ENCODE peak calls at places on chromosomes 5 and 9, in six cellular contexts. G is heart right ventricle, L is AG04450, W is tibial nerve, A is fibroblast of mammary gland, V is mucosa of descending colon. B is an unnamed sample.

GRCh38 chr9:33166263-33167083 is 663 bp downstream of the B4GALT1 start:
- DNase-seq in L (no peak), G (peak; percentile 70), V (peak; percentile 64), W (peak; percentile 28), A (peak; percentile 45), B (no peak)

GRCh38 chr9:135898634-135899407 is 8.5 kb downstream of the CAMSAP1 start:
- DNase-seq in W (no peak), V (no peak), G (no peak), L (peak; percentile 64), A (peak; percentile 96), B (peak; percentile 49)

GRCh38 chr9:113656771-113657670 is 193.5 kb downstream of the RGS3 start:
- DNase-seq in L (no peak), G (no peak), W (no peak), V (no peak), A (no peak), B (no peak)

GRCh38 chr5:58759745-58760144 is 176.9 kb downstream of the RAB3C start:
- DNase-seq in W (no peak), G (no peak), V (no peak), L (no peak), A (peak; percentile 14), B (no peak)

GRCh38 chr9:71285191-71285656 is 163.8 kb upstream of the TRPM3 start:
- DNase-seq in W (peak; percentile 83), A (peak; percentile 69), L (peak; percentile 33), G (no peak), V (no peak), B (peak; percentile 47)

GRCh38 chr9:114235113-114235589 is 79.8 kb downstream of the COL27A1 start:
- DNase-seq in W (no peak), A (no peak), L (no peak), G (no peak), V (no peak), B (no peak)

GRCh38 chr5:88743231-88743879 is 139.6 kb downstream of the MEF2C start:
- DNase-seq in A (peak; percentile 38), G (no peak), W (no peak), V (no peak), L (no peak), B (no peak)

GRCh38 chr5:160935776-160936175 is 83.8 kb upstream of the ATP10B start:
- DNase-seq in L (no peak), G (no peak), A (no peak), V (no peak), W (no peak), B (no peak)

GRCh38 chr5:178162481-178162880 is 8.8 kb upstream of the NHP2 start:
- DNase-seq in W (no peak), G (no peak), L (no peak), A (no peak), V (no peak), B (no peak)

GRCh38 chr5:133789428-133789827 is 177.1 kb upstream of the FSTL4 start:
- DNase-seq in W (no peak), L (no peak), G (no peak), A (no peak), V (no peak), B (no peak)

GRCh38 chr5:161397448-161397847 is 149.1 kb downstream of the GABRB2 start:
- DNase-seq in W (no peak), V (no peak), G (no peak), L (no peak), A (no peak), B (no peak)

GRCh38 chr9:136599811-136600660 is 54.2 kb upstream of the NOTCH1 start:
- DNase-seq in V (no peak), L (no peak), W (no peak), G (no peak), A (no peak), B (no peak)

GRCh38 chr9:77883846-77884771 is 147.5 kb downstream of the GNAQ start:
- DNase-seq in G (no peak), V (no peak), A (peak; percentile 31), W (no peak), L (no peak), B (peak; percentile 29)

GRCh38 chr5:157026789-157027424 is 32.0 kb downstream of the HAVCR1 start:
- DNase-seq in G (no peak), L (no peak), W (no peak), A (peak; percentile 2), V (no peak), B (no peak)

GRCh38 chr5:140381351-140381750 is 20.3 kb upstream of the ANKHD1 start:
- DNase-seq in G (no peak), L (no peak), A (no peak), W (no peak), V (no peak), B (no peak)

GRCh38 chr5:165360366-165361142 is 1855.1 kb downstream of the MAT2B start:
- DNase-seq in A (no peak), V (no peak), L (no peak), W (no peak), G (no peak), B (no peak)

GRCh38 chr5:165361143-165361542 is 1855.7 kb downstream of the MAT2B start:
- DNase-seq in V (no peak), A (no peak), L (no peak), G (no peak), W (no peak), B (no peak)
- TF ChIP-seq CTCF in V (no peak), A (no peak), L (no peak), G (no peak), W (no peak), B (no peak)

DNA sequence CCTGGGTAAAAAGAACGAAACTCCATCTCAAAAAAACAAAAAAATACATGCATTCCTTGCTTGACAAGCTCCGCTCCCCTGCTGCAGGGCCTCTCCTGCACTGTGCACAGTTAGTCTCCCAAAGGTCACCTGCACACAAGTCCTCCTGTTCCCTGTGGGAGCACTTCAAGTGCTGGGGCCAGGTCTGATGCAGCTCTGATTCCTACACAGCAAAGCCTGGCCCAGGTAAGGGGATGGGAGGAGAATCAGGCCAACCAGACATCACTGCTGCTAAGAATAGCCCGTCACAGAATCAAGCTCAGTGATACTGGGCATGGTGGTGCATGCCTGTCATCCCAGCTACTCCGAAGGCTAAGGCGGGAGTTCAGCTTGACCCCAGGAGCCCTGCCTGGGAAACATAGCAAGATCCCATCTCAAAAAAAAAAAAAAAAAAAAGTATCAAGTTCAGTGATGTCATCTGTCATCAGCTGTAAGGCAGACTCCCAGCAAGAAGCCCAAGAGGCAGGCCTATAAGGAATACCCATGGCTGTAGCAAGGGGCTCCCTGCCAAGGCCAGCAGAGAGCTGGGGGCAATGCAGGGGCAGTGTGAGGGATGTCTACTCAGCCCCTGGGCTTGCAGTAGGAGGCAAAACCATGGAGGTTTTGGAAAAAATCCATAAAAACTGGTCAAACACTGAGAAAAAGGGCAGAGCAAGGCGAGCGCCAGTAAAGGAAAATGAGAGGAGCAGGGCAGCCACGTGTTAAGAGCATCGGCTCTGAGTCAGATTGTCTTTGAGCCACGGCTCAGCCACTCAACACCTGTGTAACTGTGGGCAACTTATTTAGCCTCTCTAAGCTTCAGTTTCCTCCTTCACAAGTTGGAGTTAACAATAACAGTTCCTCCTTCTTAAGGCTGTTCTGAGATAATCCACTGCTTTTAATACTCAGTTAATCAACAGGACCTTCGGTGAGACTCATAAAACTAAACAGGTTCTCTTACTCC is 3.2 kb downstream of the TPM2 start:
- DNase-seq in A (peak; percentile 79), G (no peak), V (no peak), W (no peak), L (no peak), B (no peak)
- H3K4me3 ChIP-seq in A (peak overlapping the region; percentile 96), G (peak overlapping the region; percentile 61), V (no peak overlapping the region), W (no peak overlapping the region), L (peak overlapping the region; percentile 98), B (peak overlapping the region; percentile 85)

GRCh38 chr9:105188746-105189145 is 55.7 kb upstream of the SLC44A1 start:
- DNase-seq in A (no peak), L (no peak), G (no peak), V (no peak), W (no peak), B (no peak)
- TF ChIP-seq CTCF in A (no peak), L (no peak), G (no peak), V (no peak), W (no peak), B (no peak)

DNA sequence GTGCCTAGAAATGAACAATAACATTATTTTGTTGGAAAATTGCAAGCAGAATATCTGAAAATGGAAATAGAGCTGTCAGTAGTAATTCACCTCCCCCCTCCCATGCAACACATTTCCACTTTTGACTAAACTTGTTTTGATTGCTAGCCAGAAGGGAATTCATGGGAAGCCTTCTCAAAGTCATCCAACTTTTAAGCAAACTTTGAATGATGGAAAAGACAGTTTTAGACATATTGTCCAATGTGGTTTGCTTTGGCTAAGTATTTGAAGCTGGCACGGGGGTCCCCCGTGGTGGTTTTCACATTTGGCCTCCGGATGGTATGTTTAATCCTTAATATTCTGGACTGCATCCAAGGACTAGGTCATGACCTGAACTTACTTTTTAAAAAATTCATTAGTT is 7.5 kb downstream of the NR2F1 start:
- DNase-seq in L (no peak), V (no peak), A (no peak), G (no peak), W (no peak), B (no peak)
- H3K4me3 ChIP-seq in L (peak overlapping the region; percentile 92), V (no peak overlapping the region), A (peak overlapping the region; percentile 13), G (no peak overlapping the region), W (no peak overlapping the region), B (peak overlapping the region; percentile 98)

DNA sequence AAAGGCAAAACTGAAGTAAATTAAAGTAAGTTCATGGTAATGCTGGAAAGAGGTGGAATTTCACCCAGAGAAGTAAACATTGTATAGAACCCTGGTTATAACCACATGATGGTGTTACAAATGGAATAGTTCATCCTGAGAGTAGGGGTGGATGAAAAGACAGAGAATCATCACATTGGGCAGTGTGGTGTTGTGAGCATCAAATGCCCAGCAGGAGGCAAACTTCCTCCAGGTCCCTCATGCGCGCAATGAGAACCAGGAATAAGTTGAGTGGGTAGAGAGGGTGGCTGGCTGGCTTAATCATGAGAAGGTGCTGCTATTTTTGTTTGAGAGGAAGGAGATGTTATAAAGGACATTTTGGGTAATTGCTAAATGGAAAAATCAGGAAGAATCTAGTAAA is 163.3 kb upstream of the HMHB1 start:
- DNase-seq in G (no peak), W (no peak), V (no peak), L (no peak), A (no peak), B (no peak)
- TF ChIP-seq CTCF in G (no peak), W (no peak), V (no peak), L (peak; percentile 16), A (peak; percentile 22), B (no peak)

GRCh38 chr9:75378926-75379325 is 290.6 kb downstream of the OSTF1 start:
- DNase-seq in W (no peak), L (no peak), V (no peak), A (no peak), G (no peak), B (no peak)

GRCh38 chr9:75376855-75377254 is 288.5 kb downstream of the OSTF1 start:
- DNase-seq in W (no peak), V (no peak), L (no peak), A (no peak), G (no peak), B (no peak)

GRCh38 chr9:75385236-75385635 is 296.9 kb downstream of the OSTF1 start:
- DNase-seq in W (no peak), V (no peak), A (no peak), L (no peak), G (no peak), B (no peak)

GRCh38 chr9:75378036-75378435 is 289.7 kb downstream of the OSTF1 start:
- DNase-seq in L (no peak), W (peak; percentile 37), V (peak; percentile 19), A (peak; percentile 11), G (peak; percentile 55), B (no peak)

GRCh38 chr9:75382126-75382525 is 293.8 kb downstream of the OSTF1 start:
- DNase-seq in G (no peak), L (no peak), A (no peak), W (no peak), V (no peak), B (no peak)
- H3K4me3 ChIP-seq in G (no peak overlapping the region), L (no peak overlapping the region), A (no peak overlapping the region), W (no peak overlapping the region), V (no peak overlapping the region), B (no peak overlapping the region)

GRCh38 chr9:138014570-138014958 is 137.0 kb downstream of the CACNA1B start:
- DNase-seq in V (no peak), A (no peak), G (no peak), L (no peak), W (no peak), B (no peak)
- TF ChIP-seq CTCF in V (no peak), A (no peak), G (no peak), L (no peak), W (no peak), B (no peak)

B was measured in astrocyte of the cerebellum.